ENCODE peak calls at places on chromosomes 7 and 10, in eight cellular contexts. M is T-helper 2 cell, J is heart left ventricle, V is NCI-H460, E is HFF-Myc, X is left ventricle myocardium inferior, W is pons, U is H9. C is an unnamed sample.

GRCh38 chr7:141441837-141442627 is 109.2 kb upstream of the AGK start:
- DNase-seq in V (no peak), M (no peak), U (no peak), X (no peak), W (no peak), E (no peak), J (no peak), C (no peak)

GRCh38 chr7:138951953-138952352 is 29.2 kb downstream of the KIAA1549 start:
- DNase-seq in V (no peak), M (no peak), J (no peak), W (no peak), X (no peak), U (no peak), E (no peak), C (no peak)

GRCh38 chr10:47025540-47026300 is 114.5 kb downstream of the PTPN20 start:
- DNase-seq in E (no peak), W (no peak), U (peak), V (no peak), X (peak), M (no peak), J (peak), C (no peak)

GRCh38 chr10:123559066-123559822 is 106.9 kb upstream of the GPR26 start:
- DNase-seq in M (peak), X (peak), E (peak), W (peak), J (peak), V (peak), U (peak), C (peak)

GRCh38 chr7:73972614-73973013 is 55.4 kb upstream of the ELN start:
- DNase-seq in M (no peak), E (no peak), X (no peak), W (no peak), V (no peak), J (no peak), U (no peak), C (no peak)

GRCh38 chr10:118485641-118486040 is 109.8 kb downstream of the PRLHR start:
- DNase-seq in V (no peak), W (no peak), M (no peak), U (no peak), J (no peak), X (no peak), E (no peak), C (no peak)

GRCh38 chr7:133434246-133434865 is 181.5 kb downstream of the EXOC4 start:
- DNase-seq in V (peak), E (no peak), X (no peak), J (no peak), M (peak), U (no peak), W (peak), C (no peak)

GRCh38 chr7:149147730-149148653 is 739 bp downstream of the ZNF398 start:
- DNase-seq in X (peak), E (no peak), V (no peak), J (peak), U (no peak), M (peak), W (no peak), C (peak)

GRCh38 chr7:88115258-88116195 is 104.3 kb downstream of the SRI start:
- DNase-seq in X (no peak), J (no peak), U (no peak), M (no peak), V (no peak), E (no peak), W (no peak), C (no peak)

GRCh38 chr7:93043393-93043985 is 74.3 kb downstream of the SAMD9 start:
- DNase-seq in U (peak), X (peak), W (no peak), M (no peak), J (no peak), V (no peak), E (peak), C (peak)

GRCh38 chr7:40885503-40885902 is 750.7 kb downstream of the SUGCT start:
- DNase-seq in U (no peak), J (no peak), E (peak), V (no peak), M (no peak), W (no peak), X (no peak), C (no peak)

GRCh38 chr10:66215005-66215404 is 710.8 kb upstream of the LRRTM3 start:
- DNase-seq in E (no peak), V (no peak), X (no peak), M (no peak), J (no peak), U (no peak), W (no peak), C (no peak)

GRCh38 chr10:127243490-127244272 is 47.3 kb upstream of the INSYN2A start:
- DNase-seq in X (no peak), W (peak), U (peak), E (peak), M (peak), J (no peak), V (peak), C (peak)

GRCh38 chr10:78432582-78432981 is 398.9 kb downstream of the RPS24 start:
- DNase-seq in V (no peak), M (no peak), E (no peak), J (no peak), U (no peak), W (no peak), X (no peak), C (no peak)

GRCh38 chr7:122248472-122248871 is 56.1 kb downstream of the FEZF1 start:
- DNase-seq in X (no peak), J (no peak), E (no peak), W (no peak), V (no peak), M (no peak), U (no peak), C (no peak)

GRCh38 chr7:150978136-150978789 is at the start of gene KCNH2:
- DNase-seq in E (no peak), M (peak), X (peak), W (no peak), V (no peak), J (peak), U (peak), C (no peak)

GRCh38 chr10:117462424-117462792 is 80.1 kb upstream of the EMX2 start:
- DNase-seq in M (no peak), W (no peak), J (no peak), V (no peak), X (no peak), U (peak), E (no peak), C (no peak)

GRCh38 chr7:450741-451140 is 68.9 kb downstream of the PDGFA start:
- DNase-seq in J (no peak), U (no peak), E (no peak), W (no peak), M (no peak), X (no peak), V (no peak), C (no peak)

GRCh38 chr10:20007426-20007825 is 191.2 kb downstream of the PLXDC2 start:
- DNase-seq in J (no peak), M (no peak), W (no peak), V (no peak), E (no peak), X (no peak), U (no peak), C (no peak)

GRCh38 chr7:147653456-147653855 is 937.1 kb upstream of the C7orf33 start:
- DNase-seq in E (no peak), V (no peak), W (no peak), J (no peak), M (no peak), X (no peak), U (no peak), C (no peak)

GRCh38 chr7:69756235-69756634 is 158.0 kb downstream of the AUTS2 start:
- DNase-seq in M (no peak), X (no peak), W (peak), E (no peak), U (no peak), J (no peak), V (no peak), C (no peak)

GRCh38 chr7:107599262-107599661 is 19.2 kb downstream of the BCAP29 start:
- DNase-seq in W (no peak), J (no peak), V (no peak), M (no peak), U (no peak), E (no peak), X (no peak), C (no peak)

GRCh38 chr10:30284860-30285594 is 64.1 kb downstream of the MTPAP start:
- DNase-seq in M (peak), W (peak), U (no peak), J (no peak), E (no peak), V (no peak), X (no peak), C (no peak)

GRCh38 chr7:8065356-8065813 is 96.8 kb downstream of the GLCCI1 start:
- DNase-seq in V (no peak), X (no peak), W (no peak), U (no peak), J (no peak), E (no peak), M (no peak), C (peak)

GRCh38 chr10:122780391-122780790 is 65.3 kb downstream of the CUZD1 start:
- DNase-seq in U (no peak), W (no peak), J (no peak), X (no peak), E (no peak), M (no peak), V (no peak), C (no peak)

GRCh38 chr7:136086712-136087111 is 109.6 kb upstream of the MTPN start:
- DNase-seq in M (peak), W (peak), X (no peak), V (peak), E (peak), U (peak), J (peak), C (peak)

GRCh38 chr7:1956611-1957470 is 275.9 kb downstream of the MAD1L1 start:
- DNase-seq in W (no peak), U (no peak), E (no peak), X (no peak), M (no peak), V (no peak), J (no peak), C (no peak)

GRCh38 chr10:118596426-118597124 is 1.1 kb upstream of the PRLHR start:
- DNase-seq in M (no peak), W (no peak), X (no peak), U (peak), J (no peak), V (no peak), E (no peak), C (no peak)

GRCh38 chr10:46062735-46063428 is 16.8 kb upstream of the MSMB start:
- DNase-seq in U (no peak), E (no peak), W (no peak), M (no peak), V (no peak), J (no peak), X (no peak), C (no peak)

GRCh38 chr10:131819241-131820072 is 81.4 kb upstream of the PPP2R2D start:
- DNase-seq in W (no peak), J (no peak), V (no peak), U (peak), X (no peak), M (no peak), E (no peak), C (no peak)

GRCh38 chr7:108415821-108416536 is 40.3 kb downstream of the NRCAM start:
- DNase-seq in W (peak), E (no peak), X (no peak), J (no peak), U (no peak), V (peak), M (peak), C (no peak)

GRCh38 chr7:75866497-75867389 is 12.1 kb upstream of the RHBDD2 start:
- DNase-seq in W (peak), V (peak), X (peak), E (peak), U (peak), M (peak), J (peak), C (peak)